ENCODE peak calls at places on chromosomes 4 and X, in ten cellular contexts. O is mammary epithelial cell; V is ELF-1; P is NCI-H1105; S is activated CD4-positive, alpha-beta T cell treated with anti-CD3 and anti-CD28 coated beads, Interleukin-2, amount 10 ng/mL, durations not matched to agents 24 days and 14 days; E is CD4-positive, alpha-beta memory T cell; U is natural killer cell treated with Interleukin-12 subunit alpha and Interleukin-12 subunit beta and Interleukin-15 and Interleukin-18, amount 100 ng/mL, for 72 hours; C is NB4; B is B cell; H is GM13977. L is an unnamed sample.

GRCh38 chrX:119497185-119497584 is 28.9 kb downstream of the SLC25A5 start:
- DNase-seq in O (no peak), V (no peak), P (no peak), S (no peak), E (no peak), U (no peak), C (peak), B (no peak), H (no peak), L (no peak)

GRCh38 chr4:8771666-8772065 is 100.0 kb downstream of the HMX1 start:
- DNase-seq in O (no peak), V (no peak), P (no peak), S (no peak), E (no peak), U (peak), C (peak), B (no peak), H (no peak), L (no peak)

GRCh38 chr4:152149734-152150133 is 386.2 kb downstream of the FBXW7 start:
- DNase-seq in O (no peak), V (no peak), P (no peak), S (no peak), E (no peak), U (no peak), C (no peak), B (no peak), H (no peak), L (no peak)

GRCh38 chrX:20481632-20482031 is 214.9 kb upstream of the RPS6KA3 start:
- DNase-seq in O (no peak), V (no peak), P (no peak), S (no peak), E (no peak), U (no peak), C (no peak), B (no peak), H (no peak), L (no peak)

GRCh38 chr4:141713185-141713584 is 76.8 kb downstream of the IL15 start:
- DNase-seq in O (no peak), V (no peak), P (no peak), S (no peak), E (no peak), U (no peak), C (no peak), B (no peak), H (no peak), L (no peak)

GRCh38 chrX:50962156-50962555 is 51.6 kb downstream of the BMP15 start:
- DNase-seq in O (no peak), V (no peak), P (no peak), S (no peak), E (no peak), U (no peak), C (no peak), B (no peak), H (no peak), L (no peak)

GRCh38 chr4:17511950-17512795 is at the start of gene QDPR:
- DNase-seq in O (peak), V (peak), P (peak), S (peak), E (peak), U (peak), C (peak), B (peak), H (peak), L (peak)

GRCh38 chrX:130079824-130080406 is 30.4 kb downstream of the ELF4 start:
- DNase-seq in O (peak), V (peak), P (peak), S (peak), E (peak), U (no peak), C (peak), B (peak), H (peak), L (peak)